ENCODE peak calls at places on chromosomes 7 and 10, in eight cellular contexts. T is AG04450, P is lung, M is epithelial cell of esophagus, L is dorsolateral prefrontal cortex, H is PC-3, Y is cardiac muscle cell, K is astrocyte of the cerebellum. N is an unnamed sample.
A peak's percentile ranks its signal among the peaks of the same experiment; 100 is the strongest.

GRCh38 chr10:3778708-3779108 is 6.3 kb downstream of the KLF6 start:
- DNase-seq in L (no peak), K (no peak), H (no peak), P (no peak), T (no peak), M (no peak), Y (no peak), N (no peak)

GRCh38 chr7:150404172-150404784 is 25.1 kb downstream of the ZNF775 start:
- DNase-seq in T (no peak), K (no peak), P (no peak), H (no peak), L (no peak), Y (no peak), M (no peak), N (no peak)

GRCh38 chr10:118471863-118472262 is 123.6 kb downstream of the PRLHR start:
- DNase-seq in T (no peak), L (no peak), K (peak; percentile 39), Y (no peak), H (no peak), P (no peak), M (peak; percentile 85), N (no peak)

GRCh38 chr10:121694966-121695340 is 96.7 kb upstream of the FGFR2 start:
- DNase-seq in H (no peak), Y (peak; percentile 31), T (no peak), P (no peak), K (no peak), L (no peak), M (peak; percentile 85), N (no peak)

GRCh38 chr10:666237-667012 is 23.0 kb downstream of the DIP2C start:
- DNase-seq in P (no peak), Y (no peak), H (no peak), M (no peak), K (no peak), L (no peak), T (no peak), N (no peak)

GRCh38 chr7:909358-910329 is 33.3 kb downstream of the GET4 start:
- DNase-seq in P (peak; percentile 70), Y (peak; percentile 42), M (peak; percentile 27), T (no peak), L (no peak), H (peak; percentile 23), K (no peak), N (peak; percentile 77)

GRCh38 chr10:82866424-82867020 is 991.5 kb downstream of the NRG3 start:
- DNase-seq in M (peak; percentile 0), Y (no peak), L (no peak), H (no peak), P (no peak), K (no peak), T (no peak), N (no peak)

GRCh38 chr10:24468281-24468751 is 255.4 kb downstream of the ARHGAP21 start:
- DNase-seq in L (no peak), P (no peak), K (no peak), T (no peak), Y (no peak), M (no peak), H (peak; percentile 50), N (peak; percentile 46)

GRCh38 chr7:127346575-127347256 is 45.8 kb downstream of the ZNF800 start:
- DNase-seq in P (no peak), H (no peak), K (no peak), Y (no peak), T (no peak), L (no peak), M (no peak), N (no peak)

GRCh38 chr7:106568680-106569499 is 92.1 kb downstream of the CCDC71L start:
- DNase-seq in H (peak; percentile 41), M (peak; percentile 96), Y (no peak), T (peak; percentile 55), L (no peak), K (no peak), P (peak; percentile 33), N (no peak)

GRCh38 chr7:123460616-123461015 is 73.8 kb downstream of the IQUB start:
- DNase-seq in H (peak; percentile 46), K (peak; percentile 89), Y (no peak), T (no peak), M (peak; percentile 64), P (no peak), L (no peak), N (no peak)

GRCh38 chr10:114544045-114544659 is 113.9 kb downstream of the ABLIM1 start:
- DNase-seq in T (no peak), K (no peak), Y (no peak), H (peak; percentile 82), P (no peak), M (peak; percentile 80), L (no peak), N (no peak)

GRCh38 chr10:114548662-114549061 is 109.4 kb downstream of the ABLIM1 start:
- DNase-seq in Y (peak; percentile 58), K (no peak), T (no peak), P (no peak), L (no peak), M (peak; percentile 57), H (peak; percentile 59), N (peak; percentile 55)

GRCh38 chr10:114547056-114547455 is 111.0 kb downstream of the ABLIM1 start:
- DNase-seq in Y (no peak), P (no peak), K (no peak), M (no peak), L (no peak), H (no peak), T (no peak), N (no peak)

GRCh38 chr10:114545071-114545470 is 113.0 kb downstream of the ABLIM1 start:
- DNase-seq in M (peak; percentile 65), Y (no peak), T (no peak), P (no peak), L (no peak), K (no peak), H (peak; percentile 67), N (no peak)

DNA sequence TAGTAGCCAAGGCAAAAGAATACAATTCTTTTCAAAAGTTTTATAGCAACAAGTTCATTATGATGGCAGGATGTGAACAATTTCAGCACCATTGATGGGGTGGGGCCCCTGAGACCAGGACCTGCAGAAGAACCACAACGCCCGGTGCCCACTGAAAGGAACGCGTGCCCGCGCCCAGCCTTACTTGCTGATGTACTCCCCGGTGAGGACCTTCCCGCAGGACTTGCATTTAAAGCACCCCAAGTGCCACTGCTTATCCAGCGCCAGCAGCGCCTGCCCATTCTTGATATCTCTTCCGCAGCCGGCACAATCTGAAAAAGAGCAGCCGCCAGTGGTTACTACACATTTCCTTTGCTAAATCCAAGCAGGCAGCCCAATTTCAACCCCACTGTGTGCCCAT is 110.6 kb downstream of the ABLIM1 start:
- DNase-seq in L (no peak), H (no peak), M (no peak), T (no peak), Y (no peak), K (no peak), P (no peak), N (no peak)
- H3K4me3 ChIP-seq in L (no peak overlapping the region), H (no peak overlapping the region), M (no peak overlapping the region), T (no peak overlapping the region), Y (no peak overlapping the region), K (no peak overlapping the region), P (no peak overlapping the region), N (no peak overlapping the region)

DNA sequence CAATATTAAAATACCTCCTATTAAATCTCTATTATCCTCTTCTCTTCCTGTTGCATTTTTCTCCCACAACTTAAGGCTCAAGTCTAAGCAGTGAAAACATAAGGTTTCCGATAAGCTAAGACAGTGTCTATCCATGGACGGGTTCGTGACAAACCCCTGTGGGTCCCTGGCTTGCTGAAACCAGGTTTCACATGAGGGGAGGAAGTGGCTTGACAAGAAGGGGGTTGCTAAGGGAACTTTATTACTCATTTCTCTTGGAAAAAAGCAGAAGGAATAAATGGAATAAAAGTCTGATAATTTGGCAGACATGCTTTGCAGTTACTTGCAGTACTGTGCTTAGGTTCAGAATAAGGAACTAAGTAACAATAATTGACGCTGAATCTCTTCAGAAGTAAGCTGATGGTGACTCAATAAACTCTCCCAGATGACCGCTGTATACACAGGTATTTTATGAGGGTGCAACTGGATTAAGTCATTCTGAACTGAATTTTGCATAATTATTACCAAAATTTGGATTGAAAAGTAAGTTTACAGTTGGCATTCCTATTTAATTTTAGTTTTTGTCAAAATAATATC is 34.7 kb downstream of the RBM17 start:
- DNase-seq in K (no peak), H (no peak), Y (no peak), P (no peak), L (no peak), M (no peak), T (no peak), N (no peak)
- H3K4me3 ChIP-seq in K (no peak overlapping the region), H (no peak overlapping the region), Y (no peak overlapping the region), P (no peak overlapping the region), L (no peak overlapping the region), M (no peak overlapping the region), T (no peak overlapping the region), N (no peak overlapping the region)

GRCh38 chr7:22194633-22195273 is 162.2 kb downstream of the RAPGEF5 start:
- DNase-seq in L (peak; percentile 59), T (no peak), Y (no peak), H (no peak), P (no peak), M (no peak), K (no peak), N (no peak)

GRCh38 chr7:22193361-22194016 is 163.5 kb downstream of the RAPGEF5 start:
- DNase-seq in M (no peak), K (peak; percentile 18), H (no peak), L (peak; percentile 42), P (no peak), T (peak; percentile 13), Y (peak; percentile 79), N (no peak)

GRCh38 chr7:22190736-22191135 is 166.2 kb downstream of the RAPGEF5 start:
- DNase-seq in H (no peak), K (no peak), M (no peak), Y (no peak), P (no peak), T (no peak), L (no peak), N (no peak)

GRCh38 chr7:22195402-22195801 is 161.6 kb downstream of the RAPGEF5 start:
- DNase-seq in M (no peak), K (no peak), T (no peak), L (no peak), P (no peak), Y (no peak), H (no peak), N (no peak)

GRCh38 chr7:22192778-22193177 is 164.2 kb downstream of the RAPGEF5 start:
- DNase-seq in K (no peak), P (no peak), T (no peak), Y (no peak), M (no peak), L (no peak), H (no peak), N (peak; percentile 61)
- H3K4me3 ChIP-seq in K (no peak overlapping the region), P (no peak overlapping the region), T (no peak overlapping the region), Y (no peak overlapping the region), M (no peak overlapping the region), L (peak overlapping the region; percentile 71), H (no peak overlapping the region), N (peak overlapping the region; percentile 46)

GRCh38 chr7:116353614-116354013 is 143.3 kb downstream of the TES start:
- DNase-seq in M (peak; percentile 37), T (no peak), P (no peak), L (no peak), K (no peak), H (no peak), Y (peak; percentile 27), N (peak; percentile 76)
- H3K4me3 ChIP-seq in M (no peak overlapping the region), T (no peak overlapping the region), P (no peak overlapping the region), L (no peak overlapping the region), K (no peak overlapping the region), H (no peak overlapping the region), Y (no peak overlapping the region), N (no peak overlapping the region)

GRCh38 chr7:117364204-117364755 is 41.4 kb upstream of the WNT2 start:
- DNase-seq in L (no peak), M (no peak), P (no peak), T (no peak), Y (no peak), H (no peak), K (no peak), N (no peak)

GRCh38 chr7:117362294-117362693 is 39.4 kb upstream of the WNT2 start:
- DNase-seq in P (no peak), L (no peak), M (no peak), H (no peak), K (no peak), Y (no peak), T (no peak), N (no peak)
- H3K4me3 ChIP-seq in P (no peak overlapping the region), L (no peak overlapping the region), M (no peak overlapping the region), H (no peak overlapping the region), K (no peak overlapping the region), Y (no peak overlapping the region), T (no peak overlapping the region), N (no peak overlapping the region)

N was measured in pancreas.